ENCODE peak calls at places on chromosomes 12 and 14, in nine cellular contexts. One of them, this sample, is unnamed.

GRCh38 chr14:52802597-52802996 is 11.2 kb upstream of the GNPNAT1 start:
- DNase-seq in AG10803: peak; percentile 55
- DNase-seq in Caco-2: no peak
- DNase-seq in neural crest cell: no peak
- DNase-seq in mesothelial cell of epicardium: no peak
- DNase-seq in transverse colon: no peak
- DNase-seq in progenitor cell of endocrine pancreas: no peak
- DNase-seq in tibial nerve: no peak
- DNase-seq in fibroblast of pulmonary artery: no peak
- DNase-seq in this sample: no peak

GRCh38 chr12:59007620-59008019 is 87.3 kb upstream of the LRIG3 start:
- DNase-seq in AG10803: no peak
- DNase-seq in Caco-2: no peak
- DNase-seq in neural crest cell: no peak
- DNase-seq in mesothelial cell of epicardium: no peak
- DNase-seq in transverse colon: no peak
- DNase-seq in progenitor cell of endocrine pancreas: no peak
- DNase-seq in tibial nerve: no peak
- DNase-seq in fibroblast of pulmonary artery: no peak
- DNase-seq in this sample: no peak

GRCh38 chr14:49946320-49947141 is 53.6 kb downstream of the ARF6 start:
- DNase-seq in AG10803: peak; percentile 80
- DNase-seq in Caco-2: no peak
- DNase-seq in neural crest cell: no peak
- DNase-seq in mesothelial cell of epicardium: no peak
- DNase-seq in transverse colon: peak; percentile 49
- DNase-seq in progenitor cell of endocrine pancreas: no peak
- DNase-seq in tibial nerve: no peak
- DNase-seq in fibroblast of pulmonary artery: peak; percentile 74
- DNase-seq in this sample: no peak

GRCh38 chr12:674272-674781 is 11.1 kb upstream of the NINJ2 start:
- DNase-seq in AG10803: no peak
- DNase-seq in Caco-2: no peak
- DNase-seq in neural crest cell: no peak
- DNase-seq in mesothelial cell of epicardium: no peak
- DNase-seq in transverse colon: no peak
- DNase-seq in progenitor cell of endocrine pancreas: no peak
- DNase-seq in tibial nerve: no peak
- DNase-seq in fibroblast of pulmonary artery: no peak
- DNase-seq in this sample: no peak

GRCh38 chr14:80291099-80291498 is 79.8 kb upstream of the DIO2 start:
- DNase-seq in AG10803: no peak
- DNase-seq in Caco-2: no peak
- DNase-seq in neural crest cell: no peak
- DNase-seq in mesothelial cell of epicardium: no peak
- DNase-seq in transverse colon: no peak
- DNase-seq in progenitor cell of endocrine pancreas: no peak
- DNase-seq in tibial nerve: no peak
- DNase-seq in fibroblast of pulmonary artery: no peak
- DNase-seq in this sample: no peak

GRCh38 chr12:13288501-13288900 is 92.0 kb downstream of the EMP1 start:
- DNase-seq in AG10803: peak; percentile 9
- DNase-seq in Caco-2: no peak
- DNase-seq in neural crest cell: no peak
- DNase-seq in mesothelial cell of epicardium: no peak
- DNase-seq in transverse colon: no peak
- DNase-seq in progenitor cell of endocrine pancreas: no peak
- DNase-seq in tibial nerve: no peak
- DNase-seq in fibroblast of pulmonary artery: peak; percentile 7
- DNase-seq in this sample: no peak

GRCh38 chr12:46629331-46630229 is 196.2 kb downstream of the SLC38A4 start:
- DNase-seq in AG10803: peak; percentile 11
- DNase-seq in Caco-2: no peak
- DNase-seq in neural crest cell: no peak
- DNase-seq in mesothelial cell of epicardium: no peak
- DNase-seq in transverse colon: no peak
- DNase-seq in progenitor cell of endocrine pancreas: no peak
- DNase-seq in tibial nerve: no peak
- DNase-seq in fibroblast of pulmonary artery: no peak
- DNase-seq in this sample: no peak

GRCh38 chr12:83527700-83528281 is 841.1 kb downstream of the TMTC2 start:
- DNase-seq in AG10803: no peak
- DNase-seq in Caco-2: no peak
- DNase-seq in neural crest cell: no peak
- DNase-seq in mesothelial cell of epicardium: no peak
- DNase-seq in transverse colon: no peak
- DNase-seq in progenitor cell of endocrine pancreas: no peak
- DNase-seq in tibial nerve: no peak
- DNase-seq in fibroblast of pulmonary artery: no peak
- DNase-seq in this sample: no peak

GRCh38 chr12:55996201-55996714 is 818 bp upstream of the SUOX start:
- DNase-seq in AG10803: peak; percentile 57
- DNase-seq in Caco-2: peak; percentile 47
- DNase-seq in neural crest cell: peak; percentile 66
- DNase-seq in mesothelial cell of epicardium: no peak
- DNase-seq in transverse colon: peak; percentile 67
- DNase-seq in progenitor cell of endocrine pancreas: peak; percentile 29
- DNase-seq in tibial nerve: peak; percentile 26
- DNase-seq in fibroblast of pulmonary artery: peak; percentile 79
- DNase-seq in this sample: no peak

GRCh38 chr12:93773122-93773871 is 96.1 kb downstream of the CRADD start:
- DNase-seq in AG10803: peak; percentile 58
- DNase-seq in Caco-2: no peak
- DNase-seq in neural crest cell: no peak
- DNase-seq in mesothelial cell of epicardium: no peak
- DNase-seq in transverse colon: no peak
- DNase-seq in progenitor cell of endocrine pancreas: no peak
- DNase-seq in tibial nerve: no peak
- DNase-seq in fibroblast of pulmonary artery: peak; percentile 79
- DNase-seq in this sample: no peak

GRCh38 chr14:22179190-22179589 is 409.8 kb downstream of the DAD1 start:
- DNase-seq in AG10803: no peak
- DNase-seq in Caco-2: no peak
- DNase-seq in neural crest cell: no peak
- DNase-seq in mesothelial cell of epicardium: no peak
- DNase-seq in transverse colon: no peak
- DNase-seq in progenitor cell of endocrine pancreas: no peak
- DNase-seq in tibial nerve: no peak
- DNase-seq in fibroblast of pulmonary artery: no peak
- DNase-seq in this sample: no peak

GRCh38 chr12:81896771-81897170 is 137.6 kb upstream of the PPFIA2 start:
- DNase-seq in AG10803: no peak
- DNase-seq in Caco-2: no peak
- DNase-seq in neural crest cell: no peak
- DNase-seq in mesothelial cell of epicardium: no peak
- DNase-seq in transverse colon: no peak
- DNase-seq in progenitor cell of endocrine pancreas: no peak
- DNase-seq in tibial nerve: no peak
- DNase-seq in fibroblast of pulmonary artery: no peak
- DNase-seq in this sample: no peak

DNA sequence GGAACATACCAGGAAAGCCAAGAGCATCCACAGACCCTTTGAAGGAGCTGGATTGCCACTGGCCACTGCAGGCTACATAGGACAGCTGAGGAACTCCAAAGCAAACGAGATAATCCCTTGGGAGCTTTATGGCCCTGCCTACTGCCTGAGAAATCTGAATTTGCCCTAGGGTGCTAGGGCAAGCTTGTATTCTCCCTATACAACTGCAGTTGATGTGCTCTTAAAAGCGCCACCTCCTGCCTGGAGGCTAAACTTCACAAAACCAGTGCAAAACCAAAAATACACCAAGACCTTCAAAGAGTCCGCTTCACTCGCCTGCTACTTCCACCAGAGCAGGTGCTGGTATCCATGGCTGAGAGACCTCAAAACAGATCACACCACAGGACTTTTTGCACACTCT is 99.6 kb upstream of the KRR1 start:
- DNase-seq in AG10803: no peak
- DNase-seq in Caco-2: peak; percentile 52
- DNase-seq in neural crest cell: no peak
- DNase-seq in mesothelial cell of epicardium: no peak
- DNase-seq in transverse colon: no peak
- DNase-seq in progenitor cell of endocrine pancreas: no peak
- DNase-seq in tibial nerve: no peak
- DNase-seq in fibroblast of pulmonary artery: no peak
- DNase-seq in this sample: no peak
- TF ChIP-seq CTCF in AG10803: no peak
- TF ChIP-seq CTCF in Caco-2: no peak
- TF ChIP-seq CTCF in neural crest cell: no peak
- TF ChIP-seq CTCF in mesothelial cell of epicardium: no peak
- TF ChIP-seq CTCF in transverse colon: no peak
- TF ChIP-seq CTCF in progenitor cell of endocrine pancreas: no peak
- TF ChIP-seq CTCF in tibial nerve: no peak
- TF ChIP-seq CTCF in fibroblast of pulmonary artery: no peak
- TF ChIP-seq CTCF in this sample: no peak

GRCh38 chr12:7667025-7667575 is 1.4 kb upstream of the APOBEC1 start:
- DNase-seq in AG10803: peak; percentile 24
- DNase-seq in Caco-2: no peak
- DNase-seq in neural crest cell: no peak
- DNase-seq in mesothelial cell of epicardium: no peak
- DNase-seq in transverse colon: no peak
- DNase-seq in progenitor cell of endocrine pancreas: no peak
- DNase-seq in tibial nerve: no peak
- DNase-seq in fibroblast of pulmonary artery: no peak
- DNase-seq in this sample: no peak
- TF ChIP-seq CTCF in AG10803: peak; percentile 53
- TF ChIP-seq CTCF in Caco-2: peak; percentile 48
- TF ChIP-seq CTCF in neural crest cell: peak; percentile 51
- TF ChIP-seq CTCF in mesothelial cell of epicardium: peak; percentile 44
- TF ChIP-seq CTCF in transverse colon: no peak
- TF ChIP-seq CTCF in progenitor cell of endocrine pancreas: peak; percentile 46
- TF ChIP-seq CTCF in tibial nerve: no peak
- TF ChIP-seq CTCF in fibroblast of pulmonary artery: no peak
- TF ChIP-seq CTCF in this sample: no peak

GRCh38 chr14:66541627-66542026 is 33.7 kb downstream of the GPHN start:
- DNase-seq in AG10803: no peak
- DNase-seq in Caco-2: no peak
- DNase-seq in neural crest cell: no peak
- DNase-seq in mesothelial cell of epicardium: no peak
- DNase-seq in transverse colon: no peak
- DNase-seq in progenitor cell of endocrine pancreas: no peak
- DNase-seq in tibial nerve: no peak
- DNase-seq in fibroblast of pulmonary artery: peak; percentile 3
- DNase-seq in this sample: no peak
- TF ChIP-seq CTCF in AG10803: no peak
- TF ChIP-seq CTCF in Caco-2: no peak
- TF ChIP-seq CTCF in neural crest cell: no peak
- TF ChIP-seq CTCF in mesothelial cell of epicardium: no peak
- TF ChIP-seq CTCF in transverse colon: no peak
- TF ChIP-seq CTCF in progenitor cell of endocrine pancreas: no peak
- TF ChIP-seq CTCF in tibial nerve: no peak
- TF ChIP-seq CTCF in fibroblast of pulmonary artery: no peak
- TF ChIP-seq CTCF in this sample: no peak

DNA sequence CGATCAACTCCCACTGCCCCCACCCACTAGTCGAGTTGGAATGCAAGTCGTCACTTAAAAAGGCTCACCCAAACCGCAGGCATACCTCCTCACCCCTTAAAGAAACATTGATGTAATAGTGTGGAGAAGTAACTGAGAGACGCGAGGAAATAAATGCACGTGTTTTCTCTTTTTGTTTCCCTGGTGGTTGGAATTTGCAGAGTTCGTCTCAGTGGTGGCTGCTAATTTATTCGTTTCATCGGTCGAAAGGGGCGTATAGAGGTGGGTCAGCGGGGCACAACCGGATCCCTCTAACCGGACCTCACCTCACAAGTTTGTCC is 5.1 kb upstream of the NPAS3 start:
- DNase-seq in AG10803: peak; percentile 51
- DNase-seq in Caco-2: no peak
- DNase-seq in neural crest cell: peak; percentile 22
- DNase-seq in mesothelial cell of epicardium: no peak
- DNase-seq in transverse colon: no peak
- DNase-seq in progenitor cell of endocrine pancreas: no peak
- DNase-seq in tibial nerve: no peak
- DNase-seq in fibroblast of pulmonary artery: peak; percentile 39
- DNase-seq in this sample: no peak
- TF ChIP-seq CTCF in AG10803: peak; percentile 51
- TF ChIP-seq CTCF in Caco-2: no peak
- TF ChIP-seq CTCF in neural crest cell: peak; percentile 63
- TF ChIP-seq CTCF in mesothelial cell of epicardium: peak; percentile 42
- TF ChIP-seq CTCF in transverse colon: peak; percentile 28
- TF ChIP-seq CTCF in progenitor cell of endocrine pancreas: peak; percentile 39
- TF ChIP-seq CTCF in tibial nerve: no peak
- TF ChIP-seq CTCF in fibroblast of pulmonary artery: peak; percentile 20
- TF ChIP-seq CTCF in this sample: no peak

GRCh38 chr14:69096766-69097475 is 56.0 kb downstream of the DCAF5 start:
- DNase-seq in AG10803: no peak
- DNase-seq in Caco-2: no peak
- DNase-seq in neural crest cell: no peak
- DNase-seq in mesothelial cell of epicardium: no peak
- DNase-seq in transverse colon: no peak
- DNase-seq in progenitor cell of endocrine pancreas: no peak
- DNase-seq in tibial nerve: no peak
- DNase-seq in fibroblast of pulmonary artery: peak; percentile 48
- DNase-seq in this sample: no peak
- TF ChIP-seq CTCF in AG10803: no peak
- TF ChIP-seq CTCF in Caco-2: no peak
- TF ChIP-seq CTCF in neural crest cell: no peak
- TF ChIP-seq CTCF in mesothelial cell of epicardium: no peak
- TF ChIP-seq CTCF in transverse colon: no peak
- TF ChIP-seq CTCF in progenitor cell of endocrine pancreas: no peak
- TF ChIP-seq CTCF in tibial nerve: no peak
- TF ChIP-seq CTCF in fibroblast of pulmonary artery: no peak
- TF ChIP-seq CTCF in this sample: no peak